ENCODE peak calls at places on chromosomes 12 and 14, in seven cellular contexts. C, Z, P, F, U, N and W are unnamed samples.

GRCh38 chr12:77226398-77226797 is 161.0 kb upstream of the E2F7 start:
- DNase-seq in F (no peak), N (no peak), C (no peak), U (no peak), Z (no peak), P (no peak), W (no peak)

GRCh38 chr12:674272-674781 is 11.1 kb upstream of the NINJ2 start:
- DNase-seq in P (no peak), Z (no peak), U (no peak), C (no peak), F (no peak), N (peak; percentile 65), W (no peak)

GRCh38 chr12:39780527-39781446 is 161.2 kb upstream of the ABCD2 start:
- DNase-seq in P (no peak), C (no peak), Z (no peak), U (no peak), N (no peak), F (no peak), W (no peak)

GRCh38 chr14:92729632-92730358 is 18.6 kb downstream of the LGMN start:
- DNase-seq in U (no peak), N (no peak), F (no peak), P (no peak), Z (no peak), C (no peak), W (peak; percentile 54)

GRCh38 chr12:46659032-46659703 is 166.6 kb downstream of the SLC38A4 start:
- DNase-seq in Z (no peak), C (no peak), U (no peak), N (no peak), F (no peak), P (no peak), W (no peak)

GRCh38 chr12:26281320-26281719 is 85.9 kb downstream of the SSPN start:
- DNase-seq in N (no peak), C (no peak), F (peak; percentile 48), Z (no peak), P (no peak), U (no peak), W (no peak)

GRCh38 chr12:46402451-46402850 is 29.9 kb upstream of the SLC38A2 start:
- DNase-seq in N (no peak), Z (no peak), C (no peak), U (no peak), F (no peak), P (peak; percentile 80), W (no peak)

GRCh38 chr12:70663838-70664237 is 26.6 kb upstream of the PTPRB start:
- DNase-seq in N (no peak), U (no peak), C (no peak), F (no peak), Z (no peak), P (no peak), W (no peak)

GRCh38 chr12:14418526-14418925 is 53.0 kb downstream of the ATF7IP start:
- DNase-seq in F (no peak), C (no peak), U (no peak), N (no peak), Z (no peak), P (no peak), W (no peak)

GRCh38 chr14:105529506-105530445 is 3.4 kb downstream of the TMEM121 start:
- DNase-seq in U (peak; percentile 51), Z (no peak), N (no peak), C (peak; percentile 2), F (peak; percentile 49), P (peak; percentile 66), W (no peak)

GRCh38 chr14:88868558-88869159 is 44.2 kb downstream of the TTC8 start:
- DNase-seq in N (no peak), Z (no peak), P (no peak), C (peak; percentile 19), F (no peak), U (no peak), W (no peak)

GRCh38 chr12:79250955-79251354 is 386.4 kb downstream of the SYT1 start:
- DNase-seq in Z (no peak), U (no peak), C (no peak), P (no peak), F (no peak), N (no peak), W (no peak)

GRCh38 chr14:100132161-100132902 is 27.1 kb downstream of the DEGS2 start:
- DNase-seq in U (no peak), Z (peak; percentile 57), N (no peak), C (no peak), F (peak; percentile 69), P (no peak), W (no peak)

GRCh38 chr14:48323655-48324054 is 648.2 kb upstream of the MDGA2 start:
- DNase-seq in Z (no peak), U (no peak), N (no peak), P (no peak), C (no peak), F (no peak), W (peak; percentile 62)

GRCh38 chr14:58760121-58760520 is 122.4 kb downstream of the DACT1 start:
- DNase-seq in C (no peak), F (no peak), Z (no peak), U (no peak), P (no peak), N (no peak), W (no peak)
- TF ChIP-seq CTCF in C (no peak), F (no peak), Z (no peak), U (no peak), P (no peak), N (no peak), W (no peak)

DNA sequence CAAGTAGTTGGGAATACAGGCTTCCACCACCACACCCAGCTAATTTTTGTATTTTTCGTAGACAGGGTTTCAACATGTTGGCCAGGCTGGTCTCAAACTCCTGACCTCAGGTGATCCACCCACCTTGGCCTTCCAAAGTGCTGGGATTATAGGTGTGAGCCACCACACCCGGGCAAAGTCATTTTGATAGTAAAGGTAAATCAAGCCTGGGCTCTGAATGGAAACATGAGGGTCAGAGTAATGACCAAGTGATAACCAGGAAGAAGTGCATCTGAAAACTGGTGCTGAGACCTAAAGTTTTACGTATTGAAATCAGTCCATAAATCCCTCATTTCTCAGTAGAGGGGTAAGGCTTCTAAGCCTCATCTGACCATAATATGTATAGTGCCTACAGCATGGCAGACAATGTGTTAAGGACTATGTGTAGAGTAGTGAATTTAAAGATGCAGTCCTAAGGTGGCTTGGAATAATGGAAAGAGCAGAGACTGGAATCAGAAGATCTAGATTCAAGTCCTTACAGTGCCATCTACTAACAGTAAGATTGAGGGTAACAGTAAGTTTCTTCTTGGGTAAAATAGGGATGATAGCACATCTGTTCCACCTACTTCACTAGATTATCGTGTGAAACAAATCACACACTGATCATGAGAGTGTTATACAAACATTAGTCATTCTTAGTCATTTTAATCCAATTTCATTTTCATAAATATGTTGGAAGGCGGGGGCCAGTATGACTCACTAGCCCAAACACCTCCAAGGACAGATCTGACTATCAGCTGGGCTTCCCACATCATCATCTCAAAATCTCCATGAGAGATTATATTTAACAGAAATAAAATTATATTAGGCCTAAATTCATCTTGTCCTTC is 11.2 kb downstream of the MAP4K5 start:
- DNase-seq in Z (no peak), F (no peak), C (no peak), U (no peak), P (no peak), N (peak; percentile 29), W (no peak)
- H3K4me3 ChIP-seq in Z (no peak overlapping the region), F (no peak overlapping the region), C (no peak overlapping the region), U (no peak overlapping the region), P (no peak overlapping the region), N (no peak overlapping the region), W (no peak overlapping the region)

GRCh38 chr14:75390183-75390582 is 37.6 kb upstream of the JDP2 start:
- DNase-seq in C (no peak), P (no peak), Z (no peak), N (no peak), U (no peak), F (no peak), W (no peak)
- H3K27me3 ChIP-seq in C (no peaks in the 10 kb centered on the region), P (no peaks in the 10 kb centered on the region), Z (no peaks in the 10 kb centered on the region), N (no peaks in the 10 kb centered on the region), U (no peaks in the 10 kb centered on the region), F (no peaks in the 10 kb centered on the region), W (peaks cover 4% of the 10 kb centered on the region)

DNA sequence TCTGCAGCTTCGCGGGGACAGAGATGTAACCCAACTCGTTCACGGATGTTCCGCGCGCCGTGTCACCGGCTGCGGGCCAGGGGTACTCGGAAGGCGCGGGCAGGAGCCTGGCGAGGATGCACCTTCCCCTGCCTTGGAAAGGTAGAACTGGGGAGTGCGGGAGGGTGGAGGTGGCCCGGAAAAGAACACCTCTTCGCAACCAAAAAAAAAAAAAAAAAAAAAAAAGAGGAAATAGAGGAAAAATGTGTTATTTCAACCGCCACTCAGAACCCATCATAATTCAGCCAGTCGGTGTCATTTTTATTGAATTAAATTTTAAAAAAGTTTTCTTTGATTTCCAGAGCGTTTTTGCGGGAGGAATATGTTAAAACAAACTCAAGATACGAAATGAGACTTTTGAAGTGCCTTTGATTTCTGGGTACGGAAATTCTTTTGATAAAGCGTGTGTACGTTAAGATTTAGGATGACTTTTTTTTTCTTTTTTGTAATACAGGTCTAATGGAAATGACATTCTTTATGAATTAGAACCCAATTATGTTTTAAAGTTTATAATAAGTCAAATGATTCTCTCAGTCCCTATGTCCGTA is 8.9 kb downstream of the CDKN1B start:
- DNase-seq in N (no peak), U (no peak), P (no peak), F (no peak), Z (no peak), C (no peak), W (no peak)
- TF ChIP-seq CTCF in N (no peak), U (no peak), P (no peak), F (no peak), Z (no peak), C (no peak), W (no peak)

DNA sequence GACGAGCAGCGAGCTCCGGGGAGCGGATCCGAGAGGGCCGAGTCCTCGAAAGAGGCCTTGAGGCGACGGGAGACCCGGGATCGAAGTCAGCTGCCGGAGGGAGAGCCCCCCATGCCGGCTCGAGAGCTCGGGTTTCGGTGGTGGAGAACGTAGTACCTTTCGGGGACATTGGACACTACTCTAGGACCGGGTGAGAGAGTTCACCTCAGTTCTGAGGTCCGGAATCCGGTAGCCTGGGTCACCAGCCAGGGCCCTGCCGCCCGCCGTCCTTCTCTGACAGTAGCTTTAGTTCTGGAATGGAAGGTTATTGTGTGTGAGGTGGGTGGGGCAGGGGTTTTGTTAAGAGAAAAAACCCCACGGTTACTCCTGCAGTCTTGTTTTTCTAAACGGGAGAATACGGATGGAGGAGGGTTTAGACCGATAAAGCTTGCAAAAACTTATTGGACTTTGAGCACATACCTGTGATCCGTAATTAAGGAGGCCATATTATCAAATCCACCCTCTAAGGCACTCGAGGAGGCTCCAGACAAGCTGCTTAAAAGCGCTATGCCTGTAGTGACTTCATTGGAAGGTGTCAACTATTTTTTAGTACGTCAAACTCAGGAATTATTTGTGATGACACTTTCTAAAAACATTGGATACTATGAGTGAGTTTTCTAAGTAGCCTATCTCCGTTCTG is 765 bp downstream of the SCYL2 start:
- DNase-seq in P (no peak), U (no peak), N (no peak), C (peak; percentile 52), Z (no peak), F (no peak), W (no peak)
- H3K4me3 ChIP-seq in P (peak overlapping the region; percentile 99), U (peak overlapping the region; percentile 83), N (peak overlapping the region; percentile 81), C (peak overlapping the region; percentile 57), Z (peak overlapping the region; percentile 81), F (peak overlapping the region; percentile 96), W (peak overlapping the region; percentile 96)